ENCODE peak calls at places on chromosomes 13 and 19, in nine cellular contexts. D is activated T-cell treated with anti-CD3 and anti-CD28 coated beads for 1 hour; J is pancreas; C is activated naive CD8-positive, alpha-beta T cell treated with anti-CD3 and anti-CD28 coated beads, Interleukin-2, amount 50 U/mL, for 24 hours; G is EH; K is LoVo; T is activated CD4-positive, alpha-beta T cell treated with anti-CD3 and anti-CD28 coated beads, Interleukin-2, amount 50 U/mL, for 1 hour; E is dorsolateral prefrontal cortex; L is activated CD4-positive, alpha-beta memory T cell treated with anti-CD3 and anti-CD28 coated beads, Interleukin-2, amount 10 ng/mL, durations not matched to agents 7 days and 5 days. R is an unnamed sample.
A peak's percentile ranks its signal among the peaks of the same experiment; 100 is the strongest.

GRCh38 chr13:114015608-114016295 is 41.9 kb upstream of the C13orf46 start:
- DNase-seq in T (no peak), L (no peak), C (peak; percentile 37), J (no peak), G (peak; percentile 92), E (no peak), K (no peak), D (no peak), R (peak; percentile 93)

GRCh38 chr19:40529093-40529954 is 47.3 kb upstream of the SHKBP1 start:
- DNase-seq in L (peak; percentile 90), C (peak; percentile 88), G (peak; percentile 71), J (peak; percentile 97), K (peak; percentile 82), E (peak; percentile 90), D (peak; percentile 85), T (peak; percentile 88), R (peak; percentile 26)

GRCh38 chr19:3296034-3296433 is 70.3 kb upstream of the NFIC start:
- DNase-seq in L (no peak), J (no peak), T (no peak), G (no peak), E (no peak), D (no peak), K (no peak), C (no peak), R (no peak)

GRCh38 chr13:45782327-45783045 is 69.1 kb downstream of the SIAH3 start:
- DNase-seq in D (no peak), K (no peak), E (no peak), C (no peak), L (no peak), J (no peak), T (no peak), G (no peak), R (no peak)

GRCh38 chr19:510606-511100 is 3.4 kb downstream of the TPGS1 start:
- DNase-seq in J (peak; percentile 84), C (peak; percentile 96), L (peak; percentile 96), G (peak; percentile 77), E (peak; percentile 84), D (peak; percentile 91), K (peak; percentile 68), T (peak; percentile 93), R (peak; percentile 82)

GRCh38 chr19:1254081-1254527 is 5.7 kb downstream of the MIDN start:
- DNase-seq in T (no peak), E (peak; percentile 78), K (no peak), G (no peak), D (no peak), C (no peak), L (no peak), J (no peak), R (no peak)

GRCh38 chr13:99528547-99528946 is 27.3 kb downstream of the TM9SF2 start:
- DNase-seq in K (no peak), G (no peak), E (no peak), C (no peak), D (no peak), T (peak; percentile 38), J (no peak), L (peak; percentile 46), R (no peak)

GRCh38 chr19:50551713-50552187 is 16.5 kb downstream of the LRRC4B start:
- DNase-seq in D (no peak), L (no peak), T (no peak), K (no peak), J (no peak), E (peak; percentile 71), C (no peak), G (no peak), R (no peak)

GRCh38 chr13:73681015-73681414 is 453.2 kb downstream of the KLF12 start:
- DNase-seq in L (no peak), C (no peak), J (no peak), E (no peak), K (no peak), T (no peak), G (no peak), D (no peak), R (no peak)

GRCh38 chr13:44272692-44273091 is 100.9 kb upstream of the SERP2 start:
- DNase-seq in D (no peak), C (no peak), T (no peak), J (no peak), K (no peak), E (no peak), G (peak; percentile 78), L (no peak), R (peak; percentile 39)

GRCh38 chr13:107962209-107962608 is 253.1 kb downstream of the LIG4 start:
- DNase-seq in E (no peak), G (no peak), J (no peak), K (no peak), D (no peak), C (no peak), L (no peak), T (no peak), R (no peak)

GRCh38 chr13:111951982-111952565 is 114.9 kb upstream of the SOX1 start:
- DNase-seq in L (no peak), K (no peak), T (no peak), J (no peak), G (no peak), E (no peak), D (no peak), C (no peak), R (no peak)

GRCh38 chr13:49353908-49354307 is 90.0 kb downstream of the CAB39L start:
- DNase-seq in G (peak; percentile 63), E (no peak), C (no peak), D (no peak), K (no peak), T (no peak), J (no peak), L (no peak), R (no peak)

GRCh38 chr13:107121793-107122192 is 553.9 kb upstream of the ARGLU1 start:
- DNase-seq in C (no peak), T (no peak), J (no peak), G (no peak), K (no peak), E (no peak), L (no peak), D (no peak), R (no peak)

GRCh38 chr13:27556109-27556508 is 64.2 kb downstream of the LNX2 start:
- DNase-seq in J (no peak), G (peak; percentile 69), E (no peak), L (no peak), K (no peak), D (no peak), C (no peak), T (no peak), R (peak; percentile 21)

GRCh38 chr19:29371766-29372415 is 153.9 kb upstream of the VSTM2B start:
- DNase-seq in C (no peak), G (no peak), E (no peak), T (no peak), D (no peak), J (no peak), L (peak; percentile 4), K (no peak), R (no peak)

GRCh38 chr13:34967851-34968562 is 25.9 kb downstream of the NBEA start:
- DNase-seq in G (no peak), K (no peak), C (no peak), L (no peak), E (no peak), T (no peak), J (no peak), D (no peak), R (no peak)

GRCh38 chr19:45492627-45493470 is 4.0 kb downstream of the RTN2 start:
- DNase-seq in J (no peak), L (no peak), D (no peak), E (peak; percentile 75), C (no peak), T (no peak), G (peak; percentile 92), K (no peak), R (peak; percentile 85)

GRCh38 chr19:48133094-48133493 is 22.5 kb upstream of the PLA2G4C start:
- DNase-seq in T (no peak), D (no peak), C (no peak), L (no peak), G (no peak), E (no peak), J (no peak), K (no peak), R (no peak)

GRCh38 chr13:80463673-80464352 is 122.9 kb upstream of the SPRY2 start:
- DNase-seq in K (no peak), T (no peak), J (no peak), L (no peak), D (no peak), E (no peak), C (no peak), G (no peak), R (no peak)

GRCh38 chr13:38350114-38350617 is 515 bp downstream of the UFM1 start:
- DNase-seq in J (peak; percentile 82), E (no peak), L (peak; percentile 61), C (peak; percentile 58), D (peak; percentile 23), K (peak; percentile 56), T (peak; percentile 40), G (peak; percentile 60), R (peak; percentile 20)

GRCh38 chr19:55300821-55301458 is 17.1 kb downstream of the BRSK1 start:
- DNase-seq in D (no peak), E (no peak), G (no peak), K (no peak), C (no peak), L (no peak), J (no peak), T (no peak), R (no peak)

GRCh38 chr13:19153782-19154450 is 27.7 kb downstream of the TUBA3C start:
- DNase-seq in E (no peak), D (no peak), J (no peak), G (no peak), C (peak; percentile 25), K (no peak), T (no peak), L (no peak), R (no peak)

GRCh38 chr13:43464578-43465264 is 322.1 kb downstream of the ENOX1 start:
- DNase-seq in T (no peak), C (no peak), D (no peak), G (no peak), J (no peak), K (no peak), E (no peak), L (no peak), R (no peak)

GRCh38 chr19:4449022-4449825 is 8.4 kb downstream of the UBXN6 start:
- DNase-seq in C (no peak), J (peak; percentile 71), K (no peak), D (no peak), L (no peak), G (no peak), T (no peak), E (peak; percentile 80), R (no peak)

GRCh38 chr13:99199541-99200432 is 867 bp upstream of the UBAC2 start:
- DNase-seq in J (peak; percentile 71), L (no peak), E (no peak), K (no peak), T (no peak), C (no peak), D (no peak), G (no peak), R (no peak)

GRCh38 chr19:1360818-1361461 is 22.8 kb upstream of the NDUFS7 start:
- DNase-seq in L (no peak), J (peak; percentile 81), T (no peak), G (peak; percentile 90), C (no peak), E (peak; percentile 90), K (no peak), D (no peak), R (peak; percentile 76)

GRCh38 chr13:71775946-71776345 is 91.1 kb downstream of the DACH1 start:
- DNase-seq in L (no peak), C (no peak), J (no peak), G (no peak), E (no peak), T (no peak), D (no peak), K (no peak), R (no peak)

GRCh38 chr13:70668983-70669382 is 560.7 kb upstream of the KLHL1 start:
- DNase-seq in E (no peak), K (no peak), L (no peak), D (no peak), T (no peak), G (no peak), J (no peak), C (no peak), R (no peak)

GRCh38 chr19:2051771-2052704 is 994 bp upstream of the MKNK2 start:
- DNase-seq in G (peak; percentile 28), K (no peak), T (peak; percentile 40), D (peak; percentile 24), J (peak; percentile 62), C (peak; percentile 62), E (no peak), L (peak; percentile 48), R (no peak)

GRCh38 chr19:17652627-17653026 is 35.5 kb downstream of the UNC13A start:
- DNase-seq in K (no peak), G (no peak), L (no peak), D (no peak), J (no peak), E (no peak), C (no peak), T (no peak), R (no peak)

R was measured in HFFc6.